ENCODE peak calls at places on chromosomes 6 and 20, in six cellular contexts. I is activated CD4-positive, CD25-positive, alpha-beta regulatory T cell; Z is ascending aorta; T is activated CD8-positive, alpha-beta memory T cell treated with anti-CD3 and anti-CD28 coated beads for 24 hours; U is NCI-H69; O is activated CD4-positive, alpha-beta T cell treated with anti-CD3 and anti-CD28 coated beads, Interleukin-2, amount 50 U/mL, for 1 hour. Q is an unnamed sample.

GRCh38 chr6:154445417-154445816 is 65.1 kb downstream of the CNKSR3 start:
- DNase-seq in I (no peak), Z (no peak), T (no peak), U (no peak), O (no peak), Q (no peak)

GRCh38 chr6:82144007-82144851 is 103.3 kb downstream of the IBTK start:
- DNase-seq in I (no peak), Z (peak; percentile 15), T (no peak), U (peak; percentile 25), O (no peak), Q (no peak)

GRCh38 chr6:26571592-26572296 is 25.0 kb upstream of the ABT1 start:
- DNase-seq in I (peak; percentile 9), Z (no peak), T (peak; percentile 83), U (peak; percentile 97), O (no peak), Q (no peak)

GRCh38 chr20:5205348-5206210 is 78.8 kb downstream of the CDS2 start:
- DNase-seq in I (peak; percentile 5), Z (peak; percentile 29), T (peak; percentile 81), U (peak; percentile 81), O (peak; percentile 60), Q (peak; percentile 11)

GRCh38 chr20:21682576-21682975 is 22.9 kb upstream of the PAX1 start:
- DNase-seq in I (no peak), Z (no peak), T (no peak), U (peak; percentile 84), O (no peak), Q (no peak)

GRCh38 chr20:43186312-43186711 is 3.4 kb downstream of the PTPRT start:
- DNase-seq in I (no peak), Z (no peak), T (no peak), U (no peak), O (no peak), Q (no peak)

GRCh38 chr6:164693934-164694333 is 615.5 kb downstream of the C6orf118 start:
- DNase-seq in I (no peak), Z (no peak), T (no peak), U (no peak), O (no peak), Q (no peak)

GRCh38 chr20:24502184-24502583 is 32.8 kb downstream of the SYNDIG1 start:
- DNase-seq in I (no peak), Z (no peak), T (no peak), U (no peak), O (no peak), Q (no peak)

GRCh38 chr6:44522871-44523270 is 135.4 kb downstream of the CDC5L start:
- DNase-seq in I (no peak), Z (no peak), T (no peak), U (no peak), O (no peak), Q (no peak)

GRCh38 chr20:1803216-1804128 is 91.7 kb upstream of the SIRPA start:
- DNase-seq in I (no peak), Z (no peak), T (no peak), U (peak; percentile 82), O (peak; percentile 8), Q (no peak)

GRCh38 chr6:149217466-149217888 is 100.0 kb upstream of the TAB2 start:
- DNase-seq in I (no peak), Z (no peak), T (no peak), U (no peak), O (no peak), Q (no peak)

GRCh38 chr6:10582774-10583508 is 61.8 kb downstream of the GCNT2 start:
- DNase-seq in I (no peak), Z (no peak), T (no peak), U (peak; percentile 99), O (no peak), Q (no peak)

GRCh38 chr6:142009647-142010046 is 123.1 kb upstream of the GJE1 start:
- DNase-seq in I (no peak), Z (no peak), T (no peak), U (no peak), O (no peak), Q (no peak)

GRCh38 chr20:17558154-17558940 is 11.5 kb upstream of the DSTN start:
- DNase-seq in I (no peak), Z (peak; percentile 53), T (no peak), U (peak; percentile 34), O (no peak), Q (no peak)

GRCh38 chr20:44211177-44212039 is 837 bp upstream of the OSER1 start:
- DNase-seq in I (no peak), Z (no peak), T (no peak), U (peak; percentile 14), O (no peak), Q (no peak)

GRCh38 chr6:47034919-47035318 is 7.2 kb downstream of the ADGRF1 start:
- DNase-seq in I (no peak), Z (no peak), T (no peak), U (peak; percentile 99), O (no peak), Q (peak; percentile 81)

GRCh38 chr20:25563362-25563761 is 22.0 kb downstream of the NINL start:
- DNase-seq in I (no peak), Z (no peak), T (no peak), U (no peak), O (no peak), Q (no peak)

Q was measured in NCI-H1048.